ENCODE peak calls at places on chromosome 21, in six cellular contexts. I, T, L, X, E and C are unnamed samples.

GRCh38 chr21:45286671-45287437 is 841 bp downstream of the POFUT2 start:
- DNase-seq in I (no peak), T (no peak), L (no peak), X (no peak), E (no peak), C (no peak)

GRCh38 chr21:38956791-38957571 is 151.3 kb downstream of the ETS2 start:
- DNase-seq in I (no peak), T (no peak), L (peak), X (no peak), E (no peak), C (no peak)

GRCh38 chr21:46156678-46157077 is 1.3 kb upstream of the FTCD start:
- DNase-seq in I (no peak), T (no peak), L (no peak), X (no peak), E (no peak), C (no peak)

GRCh38 chr21:43909736-43910455 is 44.9 kb downstream of the AGPAT3 start:
- DNase-seq in I (no peak), T (no peak), L (no peak), X (no peak), E (no peak), C (no peak)

GRCh38 chr21:43270800-43271261 is 102.0 kb downstream of the CRYAA start:
- DNase-seq in I (no peak), T (no peak), L (no peak), X (no peak), E (no peak), C (no peak)

GRCh38 chr21:33419538-33420123 is 16.4 kb downstream of the IFNGR2 start:
- DNase-seq in I (no peak), T (no peak), L (no peak), X (no peak), E (no peak), C (no peak)

GRCh38 chr21:38824124-38824822 is 18.5 kb downstream of the ETS2 start:
- DNase-seq in I (no peak), T (no peak), L (no peak), X (no peak), E (no peak), C (no peak)

GRCh38 chr21:45020629-45021427 is 53.6 kb upstream of the ADARB1 start:
- DNase-seq in I (no peak), T (no peak), L (no peak), X (no peak), E (no peak), C (no peak)

GRCh38 chr21:36207577-36208320 is 51.1 kb downstream of the DOP1B start:
- DNase-seq in I (peak), T (no peak), L (no peak), X (no peak), E (no peak), C (no peak)

GRCh38 chr21:29299046-29299905 is 554 bp downstream of the BACH1 start:
- DNase-seq in I (peak), T (peak), L (peak), X (peak), E (peak), C (peak)

GRCh38 chr21:37047079-37047478 is 25.8 kb downstream of the PIGP start:
- DNase-seq in I (no peak), T (no peak), L (no peak), X (no peak), E (no peak), C (no peak)

GRCh38 chr21:34603002-34603709 is 11.8 kb downstream of the RCAN1 start:
- DNase-seq in I (peak), T (peak), L (peak), X (peak), E (peak), C (peak)

GRCh38 chr21:46605759-46606426 is 1.0 kb upstream of the S100B start:
- DNase-seq in I (no peak), T (peak), L (no peak), X (no peak), E (no peak), C (no peak)

GRCh38 chr21:43733529-43734071 is 14.7 kb downstream of the PDXK start:
- DNase-seq in I (no peak), T (no peak), L (no peak), X (no peak), E (no peak), C (no peak)

GRCh38 chr21:14988760-14989159 is 76.0 kb downstream of the NRIP1 start:
- DNase-seq in I (no peak), T (no peak), L (no peak), X (no peak), E (no peak), C (no peak)

GRCh38 chr21:46418265-46418946 is 40.3 kb upstream of the DIP2A start:
- DNase-seq in I (no peak), T (no peak), L (no peak), X (no peak), E (no peak), C (no peak)

GRCh38 chr21:46617267-46618051 is 12.6 kb upstream of the S100B start:
- DNase-seq in I (no peak), T (no peak), L (no peak), X (no peak), E (no peak), C (no peak)

GRCh38 chr21:35475768-35476167 is 426.7 kb upstream of the RUNX1 start:
- DNase-seq in I (no peak), T (no peak), L (no peak), X (no peak), E (no peak), C (no peak)

GRCh38 chr21:44010429-44010828 is 1.7 kb upstream of the TRAPPC10 start:
- DNase-seq in I (no peak), T (no peak), L (peak), X (no peak), E (no peak), C (no peak)

GRCh38 chr21:15208787-15209186 is 144.0 kb upstream of the NRIP1 start:
- DNase-seq in I (no peak), T (no peak), L (no peak), X (no peak), E (no peak), C (no peak)

GRCh38 chr21:44552136-44552535 is 831 bp upstream of the KRTAP10-2 start:
- DNase-seq in I (no peak), T (no peak), L (no peak), X (no peak), E (no peak), C (no peak)

GRCh38 chr21:42120056-42120903 is 49.2 kb downstream of the UMODL1 start:
- DNase-seq in I (no peak), T (no peak), L (peak), X (no peak), E (no peak), C (no peak)

GRCh38 chr21:41961753-41962152 is 7.9 kb upstream of the C2CD2 start:
- DNase-seq in I (no peak), T (no peak), L (no peak), X (no peak), E (no peak), C (no peak)

GRCh38 chr21:38472709-38473108 is 25.6 kb downstream of the ERG start:
- DNase-seq in I (no peak), T (no peak), L (no peak), X (no peak), E (no peak), C (no peak)

GRCh38 chr21:16047857-16048256 is 318.1 kb downstream of the USP25 start:
- DNase-seq in I (no peak), T (no peak), L (no peak), X (no peak), E (no peak), C (no peak)

GRCh38 chr21:45599146-45599581 is 44.4 kb upstream of the PCBP3 start:
- DNase-seq in I (no peak), T (no peak), L (no peak), X (no peak), E (no peak), C (no peak)

GRCh38 chr21:25583370-25584133 is 23.7 kb downstream of the MRPL39 start:
- DNase-seq in I (no peak), T (no peak), L (no peak), X (no peak), E (no peak), C (no peak)

GRCh38 chr21:27586326-27586725 is 619.4 kb upstream of the ADAMTS5 start:
- DNase-seq in I (peak), T (no peak), L (no peak), X (no peak), E (no peak), C (no peak)

GRCh38 chr21:37557261-37557950 is 190.8 kb downstream of the DYRK1A start:
- DNase-seq in I (no peak), T (peak), L (no peak), X (no peak), E (no peak), C (no peak)